ENCODE peak calls at places on chromosomes 16 and 17, in seven cellular contexts. X is IMR-90, O is heart right ventricle, K is fibroblast of lung, Q is cardiac muscle cell, M is progenitor cell of endocrine pancreas, L is GM12865. A is an unnamed sample.

GRCh38 chr16:30053376-30054015 is 12.1 kb upstream of the ALDOA start:
- DNase-seq in K (peak; percentile 62), O (no peak), L (no peak), M (no peak), X (peak; percentile 57), Q (peak; percentile 77), A (no peak)

GRCh38 chr16:71746442-71747046 is 22.0 kb upstream of the PHLPP2 start:
- DNase-seq in M (no peak), X (peak; percentile 52), K (peak; percentile 30), O (no peak), Q (peak; percentile 61), L (peak; percentile 40), A (no peak)

GRCh38 chr17:77445030-77445907 is 304.5 kb downstream of the SEC14L1 start:
- DNase-seq in X (peak; percentile 66), M (no peak), O (no peak), Q (peak; percentile 84), K (peak; percentile 68), L (peak; percentile 97), A (no peak)

GRCh38 chr17:66355510-66355909 is 53.1 kb downstream of the PRKCA start:
- DNase-seq in Q (no peak), L (no peak), M (no peak), K (no peak), X (peak; percentile 40), O (no peak), A (no peak)

GRCh38 chr16:83113317-83113716 is 486.5 kb downstream of the CDH13 start:
- DNase-seq in X (peak; percentile 31), O (no peak), K (no peak), M (peak; percentile 25), L (peak; percentile 28), Q (peak; percentile 51), A (no peak)

GRCh38 chr17:73586921-73587680 is 57.1 kb downstream of the SDK2 start:
- DNase-seq in X (no peak), K (no peak), M (no peak), Q (no peak), L (no peak), O (peak; percentile 51), A (no peak)

GRCh38 chr16:30380072-30380471 is 2.3 kb downstream of the SEPTIN1 start:
- DNase-seq in L (no peak), X (no peak), Q (no peak), O (no peak), M (no peak), K (no peak), A (no peak)

GRCh38 chr17:1813088-1813487 is 16.6 kb downstream of the SMYD4 start:
- DNase-seq in K (peak; percentile 45), O (no peak), M (no peak), X (peak; percentile 12), L (no peak), Q (peak; percentile 84), A (no peak)

GRCh38 chr17:77433385-77434135 is 292.8 kb downstream of the SEC14L1 start:
- DNase-seq in M (no peak), O (peak; percentile 72), Q (peak; percentile 79), K (peak; percentile 61), L (peak; percentile 81), X (peak; percentile 82), A (no peak)

GRCh38 chr17:49365667-49366066 is 3.6 kb upstream of the ZNF652 start:
- DNase-seq in X (no peak), L (peak; percentile 40), K (no peak), O (no peak), Q (no peak), M (no peak), A (no peak)

GRCh38 chr17:48047741-48048320 is 328 bp upstream of the NFE2L1 start:
- DNase-seq in L (peak; percentile 100), M (peak; percentile 97), Q (peak; percentile 100), O (peak; percentile 98), X (peak; percentile 100), K (peak; percentile 100), A (peak; percentile 96)

GRCh38 chr16:46866286-46866685 is 17.9 kb upstream of the GPT2 start:
- DNase-seq in L (no peak), X (no peak), Q (no peak), M (no peak), O (no peak), K (no peak), A (no peak)

GRCh38 chr16:87053016-87053982 is 263.9 kb downstream of the C16orf95 start:
- DNase-seq in Q (no peak), O (no peak), M (no peak), X (no peak), L (no peak), K (no peak), A (no peak)

GRCh38 chr16:11610580-11610979 is 23.9 kb upstream of the LITAF start:
- DNase-seq in O (no peak), M (no peak), X (no peak), K (no peak), Q (no peak), L (no peak), A (no peak)

GRCh38 chr17:64687959-64688358 is 25.9 kb upstream of the SMURF2 start:
- DNase-seq in Q (peak; percentile 21), M (no peak), O (no peak), K (peak; percentile 86), X (peak; percentile 80), L (no peak), A (no peak)

GRCh38 chr16:85570735-85571562 is 42.2 kb upstream of the GSE1 start:
- DNase-seq in K (no peak), M (no peak), L (peak; percentile 88), X (no peak), O (peak; percentile 43), Q (no peak), A (no peak)

GRCh38 chr17:69213059-69213813 is 15.4 kb downstream of the ABCA10 start:
- DNase-seq in Q (no peak), M (no peak), X (no peak), K (no peak), O (no peak), L (no peak), A (no peak)
- TF ChIP-seq CTCF in Q (no peak), M (no peak), X (no peak), K (no peak), O (no peak), L (no peak), A (no peak)

GRCh38 chr17:10999484-10999883 is 161.6 kb upstream of the PIRT start:
- DNase-seq in Q (no peak), M (no peak), X (no peak), K (no peak), L (no peak), O (no peak), A (no peak)

GRCh38 chr17:11006530-11006929 is 168.6 kb upstream of the PIRT start:
- DNase-seq in M (no peak), K (no peak), O (peak; percentile 12), X (no peak), Q (no peak), L (no peak), A (no peak)

GRCh38 chr17:11005940-11006339 is 168.1 kb upstream of the PIRT start:
- DNase-seq in Q (no peak), L (no peak), O (no peak), M (no peak), K (no peak), X (no peak), A (no peak)

GRCh38 chr17:11002417-11002816 is 164.5 kb upstream of the PIRT start:
- DNase-seq in M (no peak), Q (no peak), L (no peak), O (no peak), K (no peak), X (no peak), A (no peak)
- TF ChIP-seq CTCF in M (no peak), Q (no peak), L (no peak), O (no peak), K (no peak), X (no peak), A (no peak)

GRCh38 chr16:5604770-5605169 is 507.2 kb upstream of the EEF2KMT start:
- DNase-seq in O (no peak), X (no peak), M (no peak), L (peak; percentile 9), K (no peak), Q (no peak), A (no peak)
- TF ChIP-seq CTCF in O (peak; percentile 10), X (no peak), M (peak; percentile 61), L (no peak), K (no peak), Q (no peak), A (peak; percentile 67)

GRCh38 chr17:56085576-56086267 is 67.6 kb upstream of the ANKFN1 start:
- DNase-seq in L (no peak), O (no peak), M (no peak), K (no peak), X (no peak), Q (no peak), A (no peak)
- TF ChIP-seq CTCF in L (no peak), O (no peak), M (no peak), K (no peak), X (no peak), Q (no peak), A (no peak)

DNA sequence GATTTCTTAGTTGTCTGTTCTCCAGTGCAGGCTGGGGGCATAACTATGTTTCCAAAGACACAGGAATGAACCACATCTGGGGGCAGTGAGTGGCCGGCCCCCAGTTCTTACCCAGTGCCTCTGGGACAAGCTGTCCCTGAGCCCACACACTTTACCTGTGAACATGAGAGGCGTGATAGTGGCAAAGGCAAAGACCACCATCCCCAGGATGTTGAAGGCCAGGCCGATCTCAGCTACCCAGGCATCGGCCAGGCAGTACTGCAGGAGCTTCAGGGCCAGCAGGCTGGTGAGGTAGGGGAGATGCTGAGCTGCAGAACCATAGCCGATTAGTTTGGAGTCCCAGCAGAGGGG is 1.6 kb downstream of the SLC46A1 start:
- DNase-seq in O (no peak), X (no peak), K (no peak), L (no peak), M (no peak), Q (no peak), A (no peak)
- TF ChIP-seq CTCF in O (no peak), X (no peak), K (no peak), L (no peak), M (no peak), Q (no peak), A (no peak)

DNA sequence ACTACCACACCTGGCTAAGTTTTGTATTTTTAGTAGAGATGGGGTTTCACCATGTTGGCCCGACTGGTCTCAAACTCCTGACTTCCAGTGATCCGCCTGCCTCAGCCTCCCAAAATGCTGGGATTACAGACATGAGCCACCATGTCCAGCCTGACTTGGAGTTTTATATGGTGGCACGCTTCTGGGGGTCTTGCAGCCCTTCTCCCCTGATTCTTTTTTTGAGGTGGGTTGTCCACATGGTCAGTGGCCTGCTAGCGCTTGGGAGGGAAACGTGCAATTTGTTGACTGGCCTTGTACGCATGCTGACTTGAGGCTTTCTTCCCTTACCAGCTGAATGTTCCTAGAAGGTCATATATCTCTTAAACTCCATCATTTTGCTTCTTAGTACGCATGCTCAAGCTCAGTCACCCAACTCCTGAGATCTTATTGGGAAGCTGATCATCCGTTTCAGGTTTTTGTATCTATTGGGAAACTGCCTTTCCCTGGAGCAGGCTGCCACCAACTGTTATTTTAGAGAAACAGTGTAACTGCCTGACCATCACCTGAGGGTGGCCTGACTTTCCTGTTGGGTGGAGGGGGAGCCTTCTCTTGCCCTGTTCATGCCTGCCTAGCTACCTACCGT is 13.7 kb upstream of the LDHD start:
- DNase-seq in Q (no peak), L (no peak), K (no peak), X (no peak), O (no peak), M (no peak), A (no peak)
- TF ChIP-seq CTCF in Q (no peak), L (no peak), K (no peak), X (no peak), O (peak; percentile 49), M (no peak), A (no peak)

A was measured in type B pancreatic cell.